ENCODE peak calls at places on chromosomes 7 and 10, in six cellular contexts. One of them, this sample, is unnamed.
A peak's percentile ranks its signal among the peaks of the same experiment; 100 is the strongest.

GRCh38 chr10:110269641-110270318 is 34.9 kb downstream of the SMNDC1 start:
- DNase-seq in suprapubic skin: no peak
- DNase-seq in hepatocyte: peak; percentile 24
- DNase-seq in thoracic aorta: no peak
- DNase-seq in fibroblast of pulmonary artery: peak; percentile 56
- DNase-seq in CD8-positive, alpha-beta T cell: no peak
- DNase-seq in this sample: no peak

GRCh38 chr10:122237326-122237725 is 33.8 kb upstream of the BTBD16 start:
- DNase-seq in thoracic aorta: no peak
- DNase-seq in fibroblast of pulmonary artery: no peak
- DNase-seq in hepatocyte: no peak
- DNase-seq in suprapubic skin: no peak
- DNase-seq in CD8-positive, alpha-beta T cell: no peak
- DNase-seq in this sample: no peak

GRCh38 chr10:23742368-23742767 is 303.5 kb downstream of the OTUD1 start:
- DNase-seq in hepatocyte: no peak
- DNase-seq in thoracic aorta: no peak
- DNase-seq in suprapubic skin: no peak
- DNase-seq in CD8-positive, alpha-beta T cell: no peak
- DNase-seq in fibroblast of pulmonary artery: no peak
- DNase-seq in this sample: no peak

GRCh38 chr10:94223702-94224370 is 138.9 kb downstream of the NOC3L start:
- DNase-seq in suprapubic skin: no peak
- DNase-seq in fibroblast of pulmonary artery: no peak
- DNase-seq in CD8-positive, alpha-beta T cell: no peak
- DNase-seq in thoracic aorta: no peak
- DNase-seq in hepatocyte: no peak
- DNase-seq in this sample: no peak

GRCh38 chr10:110569120-110569519 is 1.6 kb downstream of the SMC3 start:
- DNase-seq in fibroblast of pulmonary artery: no peak
- DNase-seq in hepatocyte: no peak
- DNase-seq in suprapubic skin: no peak
- DNase-seq in thoracic aorta: no peak
- DNase-seq in CD8-positive, alpha-beta T cell: no peak
- DNase-seq in this sample: no peak

GRCh38 chr10:105611244-105611798 is 970.2 kb downstream of the SORCS3 start:
- DNase-seq in hepatocyte: no peak
- DNase-seq in fibroblast of pulmonary artery: no peak
- DNase-seq in thoracic aorta: no peak
- DNase-seq in CD8-positive, alpha-beta T cell: no peak
- DNase-seq in suprapubic skin: no peak
- DNase-seq in this sample: no peak

GRCh38 chr7:90605055-90605454 is 8.9 kb downstream of the CDK14 start:
- DNase-seq in suprapubic skin: no peak
- DNase-seq in hepatocyte: no peak
- DNase-seq in CD8-positive, alpha-beta T cell: no peak
- DNase-seq in thoracic aorta: no peak
- DNase-seq in fibroblast of pulmonary artery: no peak
- DNase-seq in this sample: no peak

GRCh38 chr7:27901028-27901760 is 161.2 kb downstream of the TAX1BP1 start:
- DNase-seq in suprapubic skin: no peak
- DNase-seq in hepatocyte: no peak
- DNase-seq in fibroblast of pulmonary artery: peak; percentile 54
- DNase-seq in thoracic aorta: no peak
- DNase-seq in CD8-positive, alpha-beta T cell: no peak
- DNase-seq in this sample: no peak

GRCh38 chr10:99906470-99906869 is 103.3 kb downstream of the DNMBP start:
- DNase-seq in fibroblast of pulmonary artery: peak; percentile 75
- DNase-seq in suprapubic skin: no peak
- DNase-seq in thoracic aorta: peak; percentile 23
- DNase-seq in CD8-positive, alpha-beta T cell: no peak
- DNase-seq in hepatocyte: peak; percentile 44
- DNase-seq in this sample: no peak

GRCh38 chr7:128405345-128406146 is 4.2 kb downstream of the IMPDH1 start:
- DNase-seq in fibroblast of pulmonary artery: peak; percentile 22
- DNase-seq in CD8-positive, alpha-beta T cell: peak; percentile 42
- DNase-seq in suprapubic skin: no peak
- DNase-seq in hepatocyte: peak; percentile 74
- DNase-seq in thoracic aorta: no peak
- DNase-seq in this sample: peak; percentile 90

GRCh38 chr10:86661161-86662025 is 6.9 kb upstream of the LDB3 start:
- DNase-seq in suprapubic skin: peak; percentile 48
- DNase-seq in fibroblast of pulmonary artery: peak; percentile 49
- DNase-seq in hepatocyte: no peak
- DNase-seq in CD8-positive, alpha-beta T cell: no peak
- DNase-seq in thoracic aorta: no peak
- DNase-seq in this sample: peak; percentile 77
- TF ChIP-seq CTCF in suprapubic skin: no peak
- TF ChIP-seq CTCF in fibroblast of pulmonary artery: no peak
- TF ChIP-seq CTCF in hepatocyte: no peak
- TF ChIP-seq CTCF in CD8-positive, alpha-beta T cell: no peak
- TF ChIP-seq CTCF in thoracic aorta: no peak
- TF ChIP-seq CTCF in this sample: no peak

GRCh38 chr7:73971701-73972341 is 56.2 kb upstream of the ELN start:
- DNase-seq in hepatocyte: peak; percentile 40
- DNase-seq in fibroblast of pulmonary artery: no peak
- DNase-seq in suprapubic skin: peak; percentile 45
- DNase-seq in CD8-positive, alpha-beta T cell: no peak
- DNase-seq in thoracic aorta: no peak
- DNase-seq in this sample: peak; percentile 48
- TF ChIP-seq CTCF in hepatocyte: peak; percentile 17
- TF ChIP-seq CTCF in fibroblast of pulmonary artery: peak; percentile 12
- TF ChIP-seq CTCF in suprapubic skin: no peak
- TF ChIP-seq CTCF in CD8-positive, alpha-beta T cell: no peak
- TF ChIP-seq CTCF in thoracic aorta: no peak
- TF ChIP-seq CTCF in this sample: no peak

GRCh38 chr7:10412426-10413019 is 561.1 kb upstream of the PHF14 start:
- DNase-seq in suprapubic skin: no peak
- DNase-seq in hepatocyte: peak; percentile 71
- DNase-seq in CD8-positive, alpha-beta T cell: no peak
- DNase-seq in thoracic aorta: no peak
- DNase-seq in fibroblast of pulmonary artery: peak; percentile 46
- DNase-seq in this sample: no peak
- TF ChIP-seq CTCF in suprapubic skin: no peak
- TF ChIP-seq CTCF in hepatocyte: peak; percentile 87
- TF ChIP-seq CTCF in CD8-positive, alpha-beta T cell: peak; percentile 56
- TF ChIP-seq CTCF in thoracic aorta: peak; percentile 24
- TF ChIP-seq CTCF in fibroblast of pulmonary artery: peak; percentile 56
- TF ChIP-seq CTCF in this sample: peak; percentile 97

DNA sequence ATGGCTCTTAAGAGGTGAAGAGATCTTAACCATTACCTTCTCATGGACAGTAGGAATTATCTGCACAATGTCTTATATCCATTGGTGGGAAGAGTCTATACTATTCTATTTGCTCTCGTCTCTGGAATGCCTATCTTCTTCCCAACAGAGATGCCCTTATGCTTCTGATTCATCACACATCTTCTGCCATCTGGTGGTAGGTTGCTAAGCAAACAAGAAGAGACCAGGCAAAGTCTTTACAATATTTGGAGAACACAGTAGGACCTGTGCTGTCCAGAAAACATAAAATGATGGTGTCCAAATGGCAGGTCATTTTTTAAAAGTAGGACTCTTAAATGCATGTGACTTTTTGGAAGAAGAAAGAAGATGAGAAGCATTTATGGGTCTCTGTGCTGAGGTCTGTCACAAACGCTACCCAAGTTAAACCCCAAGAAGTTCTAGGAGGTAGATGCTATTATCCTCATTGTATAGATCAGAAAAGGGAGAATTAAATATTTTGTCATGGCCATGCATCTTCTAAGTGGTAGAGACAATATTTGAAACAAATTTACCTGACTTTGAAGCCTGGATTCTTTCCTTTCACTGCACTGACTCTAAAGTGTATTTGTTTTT is 67.8 kb upstream of the NXPH1 start:
- DNase-seq in CD8-positive, alpha-beta T cell: no peak
- DNase-seq in hepatocyte: peak; percentile 18
- DNase-seq in fibroblast of pulmonary artery: no peak
- DNase-seq in suprapubic skin: no peak
- DNase-seq in thoracic aorta: no peak
- DNase-seq in this sample: no peak
- TF ChIP-seq CTCF in CD8-positive, alpha-beta T cell: no peak
- TF ChIP-seq CTCF in hepatocyte: peak; percentile 36
- TF ChIP-seq CTCF in fibroblast of pulmonary artery: no peak
- TF ChIP-seq CTCF in suprapubic skin: no peak
- TF ChIP-seq CTCF in thoracic aorta: no peak
- TF ChIP-seq CTCF in this sample: peak; percentile 59